ENCODE peak calls at places on chromosomes 6 and 20, in five cellular contexts. One of them, this sample, is unnamed.

GRCh38 chr6:46175446-46175845 is 4.7 kb upstream of the ENPP5 start:
- DNase-seq in GM03348: no peak
- DNase-seq in spleen: no peak
- DNase-seq in SK-N-DZ: no peak
- DNase-seq in EL: no peak
- DNase-seq in this sample: no peak

GRCh38 chr6:12275084-12275483 is 15.1 kb upstream of the EDN1 start:
- DNase-seq in GM03348: peak
- DNase-seq in spleen: no peak
- DNase-seq in SK-N-DZ: no peak
- DNase-seq in EL: peak
- DNase-seq in this sample: no peak

GRCh38 chr6:563863-564262 is 93.0 kb downstream of the HUS1B start:
- DNase-seq in GM03348: no peak
- DNase-seq in spleen: no peak
- DNase-seq in SK-N-DZ: no peak
- DNase-seq in EL: no peak
- DNase-seq in this sample: no peak

GRCh38 chr6:79525272-79526100 is 11.7 kb downstream of the LCA5 start:
- DNase-seq in GM03348: no peak
- DNase-seq in spleen: no peak
- DNase-seq in SK-N-DZ: no peak
- DNase-seq in EL: no peak
- DNase-seq in this sample: peak

GRCh38 chr6:138044972-138045371 is 62.2 kb downstream of the PERP start:
- DNase-seq in GM03348: no peak
- DNase-seq in spleen: no peak
- DNase-seq in SK-N-DZ: no peak
- DNase-seq in EL: no peak
- DNase-seq in this sample: no peak

GRCh38 chr6:117229870-117230269 is 35.5 kb upstream of the VGLL2 start:
- DNase-seq in GM03348: no peak
- DNase-seq in spleen: no peak
- DNase-seq in SK-N-DZ: no peak
- DNase-seq in EL: no peak
- DNase-seq in this sample: no peak

GRCh38 chr6:37547564-37548061 is 47.9 kb upstream of the CCDC167 start:
- DNase-seq in GM03348: no peak
- DNase-seq in spleen: no peak
- DNase-seq in SK-N-DZ: no peak
- DNase-seq in EL: peak
- DNase-seq in this sample: peak

GRCh38 chr6:44332585-44332984 is 9.9 kb upstream of the SPATS1 start:
- DNase-seq in GM03348: no peak
- DNase-seq in spleen: no peak
- DNase-seq in SK-N-DZ: peak
- DNase-seq in EL: no peak
- DNase-seq in this sample: peak

GRCh38 chr6:87925373-87926060 is 122.1 kb upstream of the SPACA1 start:
- DNase-seq in GM03348: no peak
- DNase-seq in spleen: peak
- DNase-seq in SK-N-DZ: no peak
- DNase-seq in EL: no peak
- DNase-seq in this sample: no peak

GRCh38 chr6:106894978-106895702 is 79.4 kb downstream of the CD24 start:
- DNase-seq in GM03348: no peak
- DNase-seq in spleen: no peak
- DNase-seq in SK-N-DZ: no peak
- DNase-seq in EL: peak
- DNase-seq in this sample: peak

GRCh38 chr6:10962673-10963072 is 75.8 kb downstream of the SYCP2L start:
- DNase-seq in GM03348: peak
- DNase-seq in spleen: no peak
- DNase-seq in SK-N-DZ: no peak
- DNase-seq in EL: peak
- DNase-seq in this sample: peak

GRCh38 chr6:130961148-130961547 is 101.9 kb downstream of the EPB41L2 start:
- DNase-seq in GM03348: no peak
- DNase-seq in spleen: no peak
- DNase-seq in SK-N-DZ: no peak
- DNase-seq in EL: no peak
- DNase-seq in this sample: no peak

GRCh38 chr6:170063851-170064617 is 226.8 kb downstream of the DLL1 start:
- DNase-seq in GM03348: no peak
- DNase-seq in spleen: peak
- DNase-seq in SK-N-DZ: no peak
- DNase-seq in EL: no peak
- DNase-seq in this sample: no peak

GRCh38 chr20:23408957-23409356 is 12.3 kb downstream of the NAPB start:
- DNase-seq in GM03348: no peak
- DNase-seq in spleen: no peak
- DNase-seq in SK-N-DZ: no peak
- DNase-seq in EL: no peak
- DNase-seq in this sample: no peak

GRCh38 chr6:34132082-34132357 is 13.9 kb downstream of the GRM4 start:
- DNase-seq in GM03348: no peak
- DNase-seq in spleen: no peak
- DNase-seq in SK-N-DZ: no peak
- DNase-seq in EL: no peak
- DNase-seq in this sample: no peak

GRCh38 chr20:41213150-41213820 is 75.9 kb downstream of the PLCG1 start:
- DNase-seq in GM03348: peak
- DNase-seq in spleen: no peak
- DNase-seq in SK-N-DZ: no peak
- DNase-seq in EL: peak
- DNase-seq in this sample: peak

GRCh38 chr20:5000263-5001173 is 792 bp downstream of the SLC23A2 start:
- DNase-seq in GM03348: peak
- DNase-seq in spleen: peak
- DNase-seq in SK-N-DZ: peak
- DNase-seq in EL: peak
- DNase-seq in this sample: peak

GRCh38 chr6:24205020-24205492 is 79.0 kb downstream of the NRSN1 start:
- DNase-seq in GM03348: peak
- DNase-seq in spleen: no peak
- DNase-seq in SK-N-DZ: peak
- DNase-seq in EL: peak
- DNase-seq in this sample: peak

GRCh38 chr6:56730663-56731529 is 88.2 kb upstream of the DST start:
- DNase-seq in GM03348: peak
- DNase-seq in spleen: no peak
- DNase-seq in SK-N-DZ: no peak
- DNase-seq in EL: peak
- DNase-seq in this sample: peak

GRCh38 chr20:31476313-31476623 is 1.2 kb downstream of the REM1 start:
- DNase-seq in GM03348: no peak
- DNase-seq in spleen: no peak
- DNase-seq in SK-N-DZ: no peak
- DNase-seq in EL: no peak
- DNase-seq in this sample: no peak

GRCh38 chr6:109872549-109872948 is 105.6 kb upstream of the GPR6 start:
- DNase-seq in GM03348: no peak
- DNase-seq in spleen: no peak
- DNase-seq in SK-N-DZ: no peak
- DNase-seq in EL: no peak
- DNase-seq in this sample: no peak

GRCh38 chr6:111027219-111027618 is 45.4 kb downstream of the RPF2 start:
- DNase-seq in GM03348: no peak
- DNase-seq in spleen: no peak
- DNase-seq in SK-N-DZ: no peak
- DNase-seq in EL: no peak
- DNase-seq in this sample: no peak

GRCh38 chr20:11849270-11849920 is 68.3 kb upstream of the BTBD3 start:
- DNase-seq in GM03348: no peak
- DNase-seq in spleen: no peak
- DNase-seq in SK-N-DZ: no peak
- DNase-seq in EL: no peak
- DNase-seq in this sample: peak

GRCh38 chr6:13863699-13864155 is 49.4 kb upstream of the MCUR1 start:
- DNase-seq in GM03348: no peak
- DNase-seq in spleen: no peak
- DNase-seq in SK-N-DZ: no peak
- DNase-seq in EL: no peak
- DNase-seq in this sample: no peak

GRCh38 chr6:11011787-11012234 is 32.3 kb downstream of the ELOVL2 start:
- DNase-seq in GM03348: no peak
- DNase-seq in spleen: no peak
- DNase-seq in SK-N-DZ: no peak
- DNase-seq in EL: no peak
- DNase-seq in this sample: no peak

This sample was measured in IMR-90.